ENCODE peak calls at places on chromosomes 16 and 17, in nine cellular contexts. One of them, this sample, is unnamed.

GRCh38 chr16:27241658-27242057 is 26.9 kb downstream of the NSMCE1 start:
- DNase-seq in GM12865: no peak
- DNase-seq in SJSA1: no peak
- DNase-seq in CD8-positive, alpha-beta T cell: peak
- DNase-seq in Peyer's patch: no peak
- DNase-seq in GM23338: no peak
- DNase-seq in CD4-positive, CD25-positive, alpha-beta regulatory T cell: no peak
- DNase-seq in endothelial cell of umbilical vein: peak
- DNase-seq in GM12864: no peak
- DNase-seq in this sample: no peak

GRCh38 chr17:45428954-45429337 is 3.7 kb downstream of the ARHGAP27 start:
- DNase-seq in GM12865: peak
- DNase-seq in SJSA1: no peak
- DNase-seq in CD8-positive, alpha-beta T cell: no peak
- DNase-seq in Peyer's patch: peak
- DNase-seq in GM23338: peak
- DNase-seq in CD4-positive, CD25-positive, alpha-beta regulatory T cell: no peak
- DNase-seq in endothelial cell of umbilical vein: no peak
- DNase-seq in GM12864: no peak
- DNase-seq in this sample: no peak

GRCh38 chr16:60642956-60643355 is 1393.3 kb downstream of the CDH8 start:
- DNase-seq in GM12865: no peak
- DNase-seq in SJSA1: no peak
- DNase-seq in CD8-positive, alpha-beta T cell: no peak
- DNase-seq in Peyer's patch: no peak
- DNase-seq in GM23338: no peak
- DNase-seq in CD4-positive, CD25-positive, alpha-beta regulatory T cell: no peak
- DNase-seq in endothelial cell of umbilical vein: no peak
- DNase-seq in GM12864: no peak
- DNase-seq in this sample: no peak

GRCh38 chr16:69831212-69832123 is 69.3 kb downstream of the WWP2 start:
- DNase-seq in GM12865: no peak
- DNase-seq in SJSA1: no peak
- DNase-seq in CD8-positive, alpha-beta T cell: no peak
- DNase-seq in Peyer's patch: no peak
- DNase-seq in GM23338: no peak
- DNase-seq in CD4-positive, CD25-positive, alpha-beta regulatory T cell: no peak
- DNase-seq in endothelial cell of umbilical vein: peak
- DNase-seq in GM12864: no peak
- DNase-seq in this sample: no peak

GRCh38 chr16:57694556-57695377 is at the start of gene DRC7:
- DNase-seq in GM12865: peak
- DNase-seq in SJSA1: no peak
- DNase-seq in CD8-positive, alpha-beta T cell: no peak
- DNase-seq in Peyer's patch: peak
- DNase-seq in GM23338: peak
- DNase-seq in CD4-positive, CD25-positive, alpha-beta regulatory T cell: peak
- DNase-seq in endothelial cell of umbilical vein: peak
- DNase-seq in GM12864: no peak
- DNase-seq in this sample: peak

GRCh38 chr16:30997000-30997886 is 12.2 kb downstream of the HSD3B7 start:
- DNase-seq in GM12865: peak
- DNase-seq in SJSA1: peak
- DNase-seq in CD8-positive, alpha-beta T cell: peak
- DNase-seq in Peyer's patch: peak
- DNase-seq in GM23338: peak
- DNase-seq in CD4-positive, CD25-positive, alpha-beta regulatory T cell: peak
- DNase-seq in endothelial cell of umbilical vein: peak
- DNase-seq in GM12864: peak
- DNase-seq in this sample: no peak

GRCh38 chr17:72244494-72244893 is 123.7 kb downstream of the SOX9 start:
- DNase-seq in GM12865: peak
- DNase-seq in SJSA1: no peak
- DNase-seq in CD8-positive, alpha-beta T cell: no peak
- DNase-seq in Peyer's patch: no peak
- DNase-seq in GM23338: no peak
- DNase-seq in CD4-positive, CD25-positive, alpha-beta regulatory T cell: no peak
- DNase-seq in endothelial cell of umbilical vein: no peak
- DNase-seq in GM12864: no peak
- DNase-seq in this sample: no peak

GRCh38 chr16:70151941-70152509 is 21.6 kb upstream of the CLEC18C start:
- DNase-seq in GM12865: no peak
- DNase-seq in SJSA1: no peak
- DNase-seq in CD8-positive, alpha-beta T cell: peak
- DNase-seq in Peyer's patch: no peak
- DNase-seq in GM23338: no peak
- DNase-seq in CD4-positive, CD25-positive, alpha-beta regulatory T cell: no peak
- DNase-seq in endothelial cell of umbilical vein: no peak
- DNase-seq in GM12864: no peak
- DNase-seq in this sample: no peak

GRCh38 chr17:32794533-32795246 is 82.2 kb downstream of the MYO1D start:
- DNase-seq in GM12865: no peak
- DNase-seq in SJSA1: no peak
- DNase-seq in CD8-positive, alpha-beta T cell: no peak
- DNase-seq in Peyer's patch: no peak
- DNase-seq in GM23338: peak
- DNase-seq in CD4-positive, CD25-positive, alpha-beta regulatory T cell: no peak
- DNase-seq in endothelial cell of umbilical vein: peak
- DNase-seq in GM12864: no peak
- DNase-seq in this sample: no peak

GRCh38 chr16:85136705-85137322 is 24.5 kb upstream of the CIBAR2 start:
- DNase-seq in GM12865: peak
- DNase-seq in SJSA1: no peak
- DNase-seq in CD8-positive, alpha-beta T cell: no peak
- DNase-seq in Peyer's patch: peak
- DNase-seq in GM23338: peak
- DNase-seq in CD4-positive, CD25-positive, alpha-beta regulatory T cell: no peak
- DNase-seq in endothelial cell of umbilical vein: no peak
- DNase-seq in GM12864: no peak
- DNase-seq in this sample: no peak

GRCh38 chr16:50467943-50468748 is 80.0 kb upstream of the NKD1 start:
- DNase-seq in GM12865: peak
- DNase-seq in SJSA1: no peak
- DNase-seq in CD8-positive, alpha-beta T cell: no peak
- DNase-seq in Peyer's patch: no peak
- DNase-seq in GM23338: peak
- DNase-seq in CD4-positive, CD25-positive, alpha-beta regulatory T cell: no peak
- DNase-seq in endothelial cell of umbilical vein: no peak
- DNase-seq in GM12864: no peak
- DNase-seq in this sample: no peak

GRCh38 chr16:89275837-89276720 is 58.6 kb downstream of the ZNF778 start:
- DNase-seq in GM12865: no peak
- DNase-seq in SJSA1: no peak
- DNase-seq in CD8-positive, alpha-beta T cell: no peak
- DNase-seq in Peyer's patch: no peak
- DNase-seq in GM23338: no peak
- DNase-seq in CD4-positive, CD25-positive, alpha-beta regulatory T cell: no peak
- DNase-seq in endothelial cell of umbilical vein: no peak
- DNase-seq in GM12864: no peak
- DNase-seq in this sample: no peak

GRCh38 chr17:80175411-80175810 is 5.6 kb downstream of the CARD14 start:
- DNase-seq in GM12865: no peak
- DNase-seq in SJSA1: no peak
- DNase-seq in CD8-positive, alpha-beta T cell: no peak
- DNase-seq in Peyer's patch: no peak
- DNase-seq in GM23338: peak
- DNase-seq in CD4-positive, CD25-positive, alpha-beta regulatory T cell: no peak
- DNase-seq in endothelial cell of umbilical vein: no peak
- DNase-seq in GM12864: no peak
- DNase-seq in this sample: no peak

GRCh38 chr17:80173916-80174315 is 4.1 kb downstream of the CARD14 start:
- DNase-seq in GM12865: no peak
- DNase-seq in SJSA1: no peak
- DNase-seq in CD8-positive, alpha-beta T cell: no peak
- DNase-seq in Peyer's patch: no peak
- DNase-seq in GM23338: no peak
- DNase-seq in CD4-positive, CD25-positive, alpha-beta regulatory T cell: no peak
- DNase-seq in endothelial cell of umbilical vein: no peak
- DNase-seq in GM12864: no peak
- DNase-seq in this sample: no peak

GRCh38 chr17:80180192-80180591 is 10.4 kb downstream of the CARD14 start:
- DNase-seq in GM12865: no peak
- DNase-seq in SJSA1: no peak
- DNase-seq in CD8-positive, alpha-beta T cell: no peak
- DNase-seq in Peyer's patch: no peak
- DNase-seq in GM23338: no peak
- DNase-seq in CD4-positive, CD25-positive, alpha-beta regulatory T cell: no peak
- DNase-seq in endothelial cell of umbilical vein: no peak
- DNase-seq in GM12864: no peak
- DNase-seq in this sample: no peak

GRCh38 chr17:80177986-80178590 is 8.3 kb downstream of the CARD14 start:
- DNase-seq in GM12865: no peak
- DNase-seq in SJSA1: no peak
- DNase-seq in CD8-positive, alpha-beta T cell: no peak
- DNase-seq in Peyer's patch: no peak
- DNase-seq in GM23338: no peak
- DNase-seq in CD4-positive, CD25-positive, alpha-beta regulatory T cell: no peak
- DNase-seq in endothelial cell of umbilical vein: peak
- DNase-seq in GM12864: no peak
- DNase-seq in this sample: no peak

GRCh38 chr17:80176757-80177156 is 6.9 kb downstream of the CARD14 start:
- DNase-seq in GM12865: no peak
- DNase-seq in SJSA1: no peak
- DNase-seq in CD8-positive, alpha-beta T cell: no peak
- DNase-seq in Peyer's patch: no peak
- DNase-seq in GM23338: no peak
- DNase-seq in CD4-positive, CD25-positive, alpha-beta regulatory T cell: no peak
- DNase-seq in endothelial cell of umbilical vein: no peak
- DNase-seq in GM12864: no peak
- DNase-seq in this sample: no peak
- H3K4me3 ChIP-seq in GM12865: no peak
- H3K4me3 ChIP-seq in SJSA1: no peak
- H3K4me3 ChIP-seq in CD8-positive, alpha-beta T cell: no peak
- H3K4me3 ChIP-seq in Peyer's patch: no peak
- H3K4me3 ChIP-seq in GM23338: no peak
- H3K4me3 ChIP-seq in CD4-positive, CD25-positive, alpha-beta regulatory T cell: no peak
- H3K4me3 ChIP-seq in endothelial cell of umbilical vein: no peak
- H3K4me3 ChIP-seq in GM12864: no peak
- H3K4me3 ChIP-seq in this sample: no peak

GRCh38 chr16:725463-726187 is 618 bp downstream of the CCDC78 start:
- DNase-seq in GM12865: no peak
- DNase-seq in SJSA1: no peak
- DNase-seq in CD8-positive, alpha-beta T cell: no peak
- DNase-seq in Peyer's patch: no peak
- DNase-seq in GM23338: no peak
- DNase-seq in CD4-positive, CD25-positive, alpha-beta regulatory T cell: no peak
- DNase-seq in endothelial cell of umbilical vein: no peak
- DNase-seq in GM12864: no peak
- DNase-seq in this sample: no peak
- H3K4me3 ChIP-seq in GM12865: no peak
- H3K4me3 ChIP-seq in SJSA1: no peak
- H3K4me3 ChIP-seq in CD8-positive, alpha-beta T cell: no peak
- H3K4me3 ChIP-seq in Peyer's patch: no peak
- H3K4me3 ChIP-seq in GM23338: peak
- H3K4me3 ChIP-seq in CD4-positive, CD25-positive, alpha-beta regulatory T cell: no peak
- H3K4me3 ChIP-seq in endothelial cell of umbilical vein: no peak
- H3K4me3 ChIP-seq in GM12864: no peak
- H3K4me3 ChIP-seq in this sample: no peak

DNA sequence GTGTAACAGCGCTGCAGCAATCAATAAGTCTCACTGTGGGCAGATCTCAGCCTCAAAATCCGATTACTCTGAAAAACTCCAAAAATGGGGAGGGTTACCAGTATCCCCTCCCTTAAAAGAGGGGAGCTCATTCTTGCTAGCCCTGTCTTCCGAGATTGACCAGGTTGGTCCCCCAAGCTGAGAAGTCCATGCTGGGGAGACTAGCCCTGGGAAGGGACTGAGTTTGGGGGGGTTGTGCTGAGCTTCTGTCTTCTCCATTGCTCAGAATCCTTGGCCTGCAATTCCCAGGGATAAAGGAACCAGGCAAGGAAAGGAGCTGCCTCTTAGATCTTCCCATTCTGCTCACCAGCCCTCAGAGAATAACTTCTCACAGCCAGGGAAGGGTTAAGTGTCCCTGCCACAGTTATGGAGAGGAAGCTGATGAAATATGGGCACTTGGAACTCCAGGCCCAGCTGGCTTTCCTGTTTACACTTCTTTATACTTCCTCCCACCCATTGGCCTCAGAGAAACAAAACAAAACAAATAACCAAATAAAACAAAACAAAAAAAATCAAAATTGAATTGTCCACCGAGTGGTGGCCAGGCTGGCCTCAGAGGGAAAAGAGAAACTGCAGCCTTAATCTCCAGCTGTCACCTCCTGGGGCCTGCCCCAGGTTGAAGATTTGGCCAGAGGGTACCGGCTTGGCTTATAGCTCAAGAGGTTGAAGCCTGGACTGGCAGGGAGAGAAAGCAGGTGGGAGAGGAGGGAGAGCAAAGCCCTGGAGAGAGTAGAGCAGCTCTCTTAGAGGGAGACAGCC is 2.6 kb downstream of the HOXB3 start:
- DNase-seq in GM12865: no peak
- DNase-seq in SJSA1: no peak
- DNase-seq in CD8-positive, alpha-beta T cell: no peak
- DNase-seq in Peyer's patch: no peak
- DNase-seq in GM23338: no peak
- DNase-seq in CD4-positive, CD25-positive, alpha-beta regulatory T cell: no peak
- DNase-seq in endothelial cell of umbilical vein: peak
- DNase-seq in GM12864: no peak
- DNase-seq in this sample: no peak
- H3K4me3 ChIP-seq in GM12865: no peak
- H3K4me3 ChIP-seq in SJSA1: no peak
- H3K4me3 ChIP-seq in CD8-positive, alpha-beta T cell: no peak
- H3K4me3 ChIP-seq in Peyer's patch: no peak
- H3K4me3 ChIP-seq in GM23338: no peak
- H3K4me3 ChIP-seq in CD4-positive, CD25-positive, alpha-beta regulatory T cell: no peak
- H3K4me3 ChIP-seq in endothelial cell of umbilical vein: no peak
- H3K4me3 ChIP-seq in GM12864: no peak
- H3K4me3 ChIP-seq in this sample: no peak

GRCh38 chr17:78377858-78378224 is 608 bp upstream of the PGS1 start:
- DNase-seq in GM12865: no peak
- DNase-seq in SJSA1: peak
- DNase-seq in CD8-positive, alpha-beta T cell: no peak
- DNase-seq in Peyer's patch: no peak
- DNase-seq in GM23338: no peak
- DNase-seq in CD4-positive, CD25-positive, alpha-beta regulatory T cell: no peak
- DNase-seq in endothelial cell of umbilical vein: no peak
- DNase-seq in GM12864: no peak
- DNase-seq in this sample: no peak

GRCh38 chr17:78374631-78375274 is 3.7 kb upstream of the PGS1 start:
- DNase-seq in GM12865: no peak
- DNase-seq in SJSA1: peak
- DNase-seq in CD8-positive, alpha-beta T cell: no peak
- DNase-seq in Peyer's patch: no peak
- DNase-seq in GM23338: peak
- DNase-seq in CD4-positive, CD25-positive, alpha-beta regulatory T cell: no peak
- DNase-seq in endothelial cell of umbilical vein: peak
- DNase-seq in GM12864: no peak
- DNase-seq in this sample: no peak

GRCh38 chr17:78376161-78376560 is 2.3 kb upstream of the PGS1 start:
- DNase-seq in GM12865: no peak
- DNase-seq in SJSA1: no peak
- DNase-seq in CD8-positive, alpha-beta T cell: no peak
- DNase-seq in Peyer's patch: no peak
- DNase-seq in GM23338: no peak
- DNase-seq in CD4-positive, CD25-positive, alpha-beta regulatory T cell: no peak
- DNase-seq in endothelial cell of umbilical vein: no peak
- DNase-seq in GM12864: no peak
- DNase-seq in this sample: no peak

GRCh38 chr17:78374189-78374588 is 4.3 kb upstream of the PGS1 start:
- DNase-seq in GM12865: no peak
- DNase-seq in SJSA1: no peak
- DNase-seq in CD8-positive, alpha-beta T cell: no peak
- DNase-seq in Peyer's patch: no peak
- DNase-seq in GM23338: no peak
- DNase-seq in CD4-positive, CD25-positive, alpha-beta regulatory T cell: no peak
- DNase-seq in endothelial cell of umbilical vein: no peak
- DNase-seq in GM12864: no peak
- DNase-seq in this sample: no peak

GRCh38 chr17:78375401-78376079 is 2.9 kb upstream of the PGS1 start:
- DNase-seq in GM12865: no peak
- DNase-seq in SJSA1: peak
- DNase-seq in CD8-positive, alpha-beta T cell: no peak
- DNase-seq in Peyer's patch: no peak
- DNase-seq in GM23338: no peak
- DNase-seq in CD4-positive, CD25-positive, alpha-beta regulatory T cell: no peak
- DNase-seq in endothelial cell of umbilical vein: peak
- DNase-seq in GM12864: no peak
- DNase-seq in this sample: no peak
- H3K4me3 ChIP-seq in GM12865: no peak
- H3K4me3 ChIP-seq in SJSA1: no peak
- H3K4me3 ChIP-seq in CD8-positive, alpha-beta T cell: no peak
- H3K4me3 ChIP-seq in Peyer's patch: no peak
- H3K4me3 ChIP-seq in GM23338: peak
- H3K4me3 ChIP-seq in CD4-positive, CD25-positive, alpha-beta regulatory T cell: no peak
- H3K4me3 ChIP-seq in endothelial cell of umbilical vein: no peak
- H3K4me3 ChIP-seq in GM12864: no peak
- H3K4me3 ChIP-seq in this sample: no peak